ENCODE peak calls at places on chromosomes 13 and 19, in six cellular contexts. G, D, M, J, S and A are unnamed samples.

GRCh38 chr13:38348890-38349289 is 761 bp upstream of the UFM1 start:
- DNase-seq in G (no peak), S (peak; percentile 15), M (no peak), J (no peak), D (peak; percentile 31), A (peak; percentile 29)

GRCh38 chr19:6521718-6522646 is 8.8 kb upstream of the TNFSF9 start:
- DNase-seq in S (no peak), J (peak; percentile 87), G (no peak), M (no peak), D (peak; percentile 36), A (no peak)

GRCh38 chr13:43316997-43317396 is 293.6 kb downstream of the DNAJC15 start:
- DNase-seq in J (no peak), S (peak; percentile 78), D (peak; percentile 75), G (peak; percentile 63), M (no peak), A (peak; percentile 65)

GRCh38 chr13:101307181-101307701 is 109.1 kb downstream of the NALCN start:
- DNase-seq in G (peak; percentile 58), S (peak; percentile 52), M (no peak), J (no peak), D (peak; percentile 64), A (peak; percentile 97)

GRCh38 chr13:112562254-112562653 is 25.7 kb downstream of the TUBGCP3 start:
- DNase-seq in M (no peak), S (no peak), J (no peak), G (no peak), D (no peak), A (no peak)

GRCh38 chr13:103983948-103984347 is 917.7 kb upstream of the SLC10A2 start:
- DNase-seq in J (no peak), S (no peak), G (no peak), D (no peak), M (no peak), A (no peak)

GRCh38 chr13:19173752-19174151 is 7.9 kb downstream of the TUBA3C start:
- DNase-seq in D (no peak), G (no peak), J (no peak), S (no peak), M (no peak), A (no peak)

GRCh38 chr13:43730642-43731041 is 56.1 kb downstream of the ENOX1 start:
- DNase-seq in D (peak; percentile 64), S (peak; percentile 32), M (no peak), G (peak; percentile 53), J (no peak), A (peak; percentile 38)

GRCh38 chr13:88919970-88920628 is 1248.9 kb downstream of the SLITRK5 start:
- DNase-seq in M (no peak), S (no peak), G (no peak), D (no peak), J (no peak), A (no peak)

GRCh38 chr19:38264486-38265212 is at the start of gene SPINT2:
- DNase-seq in G (no peak), S (no peak), D (no peak), J (no peak), M (no peak), A (no peak)

GRCh38 chr13:106714271-106714670 is 146.3 kb upstream of the ARGLU1 start:
- DNase-seq in M (no peak), J (no peak), G (no peak), S (no peak), D (no peak), A (no peak)

GRCh38 chr19:56821675-56822074 is 18.9 kb downstream of the PEG3 start:
- DNase-seq in M (no peak), D (no peak), G (no peak), S (no peak), J (no peak), A (no peak)

GRCh38 chr13:30862707-30863106 is 43.4 kb upstream of the MEDAG start:
- DNase-seq in M (peak; percentile 93), D (no peak), J (no peak), G (no peak), S (peak; percentile 48), A (no peak)
- H3K4me3 ChIP-seq in M (peak overlapping the region; percentile 16), D (no peak overlapping the region), J (no peak overlapping the region), G (no peak overlapping the region), S (no peak overlapping the region), A (no peak overlapping the region)

GRCh38 chr13:23567792-23568480 is 2.3 kb upstream of the TNFRSF19 start:
- DNase-seq in J (no peak), G (no peak), M (no peak), S (no peak), D (no peak), A (peak; percentile 36)
- TF ChIP-seq CTCF in J (no peak), G (peak; percentile 18), M (no peak), S (no peak), D (no peak), A (peak; percentile 35)

DNA sequence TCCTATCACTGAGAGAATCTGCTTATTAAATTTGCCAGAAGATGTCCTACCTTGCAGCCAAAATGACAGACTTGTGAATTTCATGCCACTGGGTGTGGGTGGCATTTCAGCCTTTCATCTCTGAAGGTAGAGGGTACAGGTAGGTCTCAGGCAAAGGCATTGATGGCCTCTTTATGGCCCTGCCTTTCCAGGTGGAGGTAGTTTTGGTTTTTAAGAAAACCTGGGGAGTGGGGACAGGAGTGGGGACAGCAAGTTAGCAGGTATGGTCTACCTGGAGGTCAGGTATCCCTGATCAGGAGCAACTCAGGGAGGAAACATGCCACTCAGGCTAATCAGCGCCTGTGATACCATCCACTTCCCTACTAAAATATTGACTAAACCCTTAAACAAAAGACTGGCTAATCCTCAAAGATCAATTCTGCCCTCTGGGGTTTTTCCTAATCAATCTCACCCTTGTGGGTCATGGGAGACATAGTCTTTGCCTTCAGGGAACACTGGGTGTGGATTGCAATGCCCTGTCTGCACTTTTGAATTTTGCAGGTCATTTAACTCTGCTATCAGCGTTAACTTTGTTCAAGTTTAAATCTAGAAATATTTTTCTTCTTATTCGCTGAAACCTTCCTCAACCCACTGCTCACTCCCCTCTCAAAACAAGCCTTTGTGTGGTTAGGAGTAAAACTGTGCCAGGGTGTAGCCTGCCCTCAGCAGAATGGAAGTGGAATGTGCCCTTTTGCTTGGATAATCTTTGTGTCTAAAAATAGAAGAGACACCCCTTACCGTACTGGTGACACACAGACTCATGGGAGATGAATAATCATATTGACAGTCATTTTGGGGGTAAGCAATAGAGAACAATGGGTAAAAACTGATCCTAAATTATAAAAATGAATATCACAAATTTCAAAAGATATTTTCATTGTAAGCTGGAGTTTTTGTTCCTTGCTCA is 233.7 kb downstream of the COG6 start:
- DNase-seq in G (no peak), M (no peak), J (no peak), D (no peak), S (peak; percentile 71), A (peak; percentile 16)
- H3K4me3 ChIP-seq in G (no peak overlapping the region), M (no peak overlapping the region), J (no peak overlapping the region), D (no peak overlapping the region), S (no peak overlapping the region), A (no peak overlapping the region)

DNA sequence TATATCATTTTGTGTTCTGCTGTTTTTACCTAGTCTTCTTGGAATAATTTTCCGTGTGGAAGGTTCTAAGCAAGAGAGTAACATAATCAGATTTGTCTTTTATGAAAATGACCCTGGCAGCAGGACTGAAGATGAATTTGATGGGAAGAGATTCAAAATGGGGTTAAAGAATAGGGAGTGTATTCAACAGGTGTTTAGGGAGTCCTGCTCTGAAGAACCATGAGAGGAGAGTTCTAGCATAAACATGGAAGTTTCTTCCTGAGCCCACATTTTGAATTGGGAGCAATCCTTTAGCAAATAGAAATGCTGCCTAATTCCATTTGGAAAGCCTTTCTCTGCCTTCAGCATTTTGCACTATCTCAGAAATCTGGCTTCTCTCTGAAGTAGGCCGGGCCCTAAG is 127.0 kb downstream of the CDK8 start:
- DNase-seq in D (no peak), G (no peak), J (no peak), S (no peak), M (no peak), A (no peak)
- TF ChIP-seq CTCF in D (no peak), G (no peak), J (no peak), S (no peak), M (no peak), A (no peak)

GRCh38 chr19:45340232-45340898 is at the start of gene KLC3:
- DNase-seq in J (no peak), D (no peak), G (no peak), S (no peak), M (no peak), A (no peak)
- H3K4me3 ChIP-seq in J (peak within 1 kb of the TSS; percentile 43), D (no peak within 1 kb of the TSS), G (no peak within 1 kb of the TSS), S (no peak within 1 kb of the TSS), M (peak within 1 kb of the TSS; percentile 53), A (no peak within 1 kb of the TSS)

GRCh38 chr13:46614582-46614981 is 61.6 kb downstream of the LRCH1 start:
- DNase-seq in J (no peak), D (peak; percentile 95), S (peak; percentile 90), G (no peak), M (no peak), A (no peak)

GRCh38 chr13:46617885-46618284 is 64.9 kb downstream of the LRCH1 start:
- DNase-seq in D (no peak), M (no peak), S (no peak), G (no peak), J (no peak), A (no peak)

GRCh38 chr13:46617382-46617781 is 64.4 kb downstream of the LRCH1 start:
- DNase-seq in J (no peak), M (no peak), G (no peak), D (no peak), S (peak; percentile 32), A (no peak)

GRCh38 chr13:46613409-46614049 is 60.6 kb downstream of the LRCH1 start:
- DNase-seq in J (no peak), M (no peak), G (no peak), D (no peak), S (no peak), A (no peak)

DNA sequence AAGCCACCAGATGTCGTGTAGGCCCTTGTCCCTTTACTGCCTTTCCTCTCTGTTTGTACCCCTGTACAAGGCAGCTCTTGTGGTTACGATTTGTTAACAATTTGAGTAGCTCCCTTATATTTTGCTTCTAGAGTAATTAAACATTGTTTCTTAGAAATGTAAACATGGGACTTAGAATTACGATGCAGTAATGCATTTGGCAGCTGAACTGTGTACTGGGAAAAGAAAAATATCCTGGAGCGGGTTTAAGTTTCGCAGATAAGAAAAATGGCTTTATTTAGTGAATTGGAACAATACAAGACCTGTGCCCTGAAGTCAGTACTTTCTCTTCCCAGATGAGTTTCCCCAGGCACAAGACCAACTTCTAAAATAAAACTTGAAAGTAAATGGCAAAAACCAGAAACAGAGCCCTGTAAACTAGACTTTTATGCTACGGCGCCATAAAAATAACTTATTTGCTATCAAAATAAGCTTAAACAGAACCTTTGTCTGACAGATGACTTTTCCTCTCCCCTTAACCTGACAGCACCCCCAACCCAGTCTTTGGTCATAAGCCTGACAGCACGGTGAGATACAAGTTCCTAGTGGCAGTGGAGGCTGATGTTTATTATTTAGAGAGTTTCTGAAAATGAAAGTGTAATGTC is 63.0 kb downstream of the LRCH1 start:
- DNase-seq in G (no peak), S (peak; percentile 68), D (peak; percentile 59), J (no peak), M (no peak), A (no peak)
- TF ChIP-seq CTCF in G (no peak), S (no peak), D (no peak), J (no peak), M (no peak), A (no peak)